ENCODE peak calls at places on chromosomes 13 and 19, in nine cellular contexts. P, L, J, E, O, Z, B, Y and U are unnamed samples.

GRCh38 chr13:23941216-23941615 is 43.9 kb upstream of the C1QTNF9B start:
- DNase-seq in E (no peak), O (no peak), Z (no peak), L (no peak), Y (peak; percentile 38), J (no peak), P (no peak), B (no peak), U (peak; percentile 83)

GRCh38 chr13:26500618-26501320 is 56.7 kb upstream of the WASF3 start:
- DNase-seq in O (no peak), P (no peak), E (no peak), Z (no peak), B (no peak), J (no peak), L (no peak), Y (no peak), U (no peak)

GRCh38 chr13:83125791-83126190 is 756.5 kb downstream of the SLITRK1 start:
- DNase-seq in L (no peak), Z (no peak), Y (no peak), P (no peak), J (no peak), B (no peak), E (no peak), O (no peak), U (no peak)

GRCh38 chr19:30227071-30227621 is 145.0 kb upstream of the ZNF536 start:
- DNase-seq in O (no peak), J (no peak), E (no peak), P (peak; percentile 67), B (no peak), Z (no peak), Y (no peak), L (no peak), U (peak; percentile 52)

GRCh38 chr13:94389544-94390351 is 89.7 kb downstream of the DCT start:
- DNase-seq in O (no peak), Y (no peak), L (no peak), Z (no peak), J (no peak), B (no peak), E (no peak), P (no peak), U (no peak)

GRCh38 chr13:21225841-21226581 is 49.6 kb downstream of the MRPL57 start:
- DNase-seq in P (no peak), Y (no peak), L (no peak), E (no peak), J (no peak), Z (no peak), O (no peak), B (no peak), U (no peak)

GRCh38 chr13:104024416-104025170 is 958.4 kb upstream of the SLC10A2 start:
- DNase-seq in Y (peak; percentile 72), B (no peak), L (no peak), O (no peak), E (peak; percentile 41), P (no peak), Z (no peak), J (no peak), U (no peak)

GRCh38 chr19:3801412-3802096 is 15.4 kb upstream of the MATK start:
- DNase-seq in L (no peak), B (no peak), Y (no peak), E (peak; percentile 5), J (peak; percentile 61), Z (no peak), P (peak; percentile 72), O (no peak), U (peak; percentile 37)

GRCh38 chr19:42246869-42247630 is 4.6 kb upstream of the GSK3A start:
- DNase-seq in Y (no peak), E (no peak), P (no peak), O (no peak), L (no peak), Z (no peak), J (no peak), B (no peak), U (no peak)

GRCh38 chr13:109331898-109332297 is 454.5 kb downstream of the IRS2 start:
- DNase-seq in J (no peak), L (no peak), Y (peak; percentile 87), E (peak; percentile 55), Z (no peak), P (no peak), B (no peak), O (no peak), U (no peak)

GRCh38 chr13:22926176-22927007 is 254.4 kb upstream of the SGCG start:
- DNase-seq in J (no peak), L (no peak), O (peak; percentile 77), Y (peak; percentile 70), Z (peak; percentile 87), E (peak; percentile 12), B (no peak), P (peak; percentile 27), U (peak; percentile 77)

GRCh38 chr13:77516342-77516789 is 19.1 kb upstream of the SCEL start:
- DNase-seq in L (no peak), E (peak; percentile 67), O (no peak), Z (no peak), P (no peak), Y (peak; percentile 54), J (no peak), B (no peak), U (peak; percentile 80)

GRCh38 chr13:64718116-64718515 is 2512.0 kb downstream of the PCDH9 start:
- DNase-seq in B (no peak), O (no peak), Z (no peak), Y (no peak), E (no peak), J (no peak), L (no peak), P (no peak), U (no peak)

GRCh38 chr19:1104452-1105216 is 840 bp downstream of the GPX4 start:
- DNase-seq in Z (peak; percentile 87), B (no peak), L (peak; percentile 54), O (peak; percentile 70), E (peak; percentile 46), Y (peak; percentile 70), P (peak; percentile 92), J (peak; percentile 70), U (peak; percentile 81)

GRCh38 chr13:112454648-112455334 is 78.6 kb downstream of the SPACA7 start:
- DNase-seq in B (no peak), P (no peak), L (no peak), O (no peak), J (no peak), E (no peak), Z (no peak), Y (no peak), U (no peak)

GRCh38 chr13:75357576-75358295 is 124.2 kb downstream of the TBC1D4 start:
- DNase-seq in O (no peak), J (peak; percentile 28), L (no peak), Z (no peak), Y (peak; percentile 68), E (peak; percentile 56), P (peak; percentile 77), B (no peak), U (peak; percentile 27)

GRCh38 chr13:44232729-44233128 is 140.9 kb upstream of the SERP2 start:
- DNase-seq in E (no peak), O (no peak), Z (no peak), J (no peak), L (no peak), B (no peak), P (no peak), Y (no peak), U (peak; percentile 29)
- H3K27ac ChIP-seq in E (no peak overlapping the region), O (peak overlapping the region; percentile 88), Z (no peak overlapping the region), J (no peak overlapping the region), L (peak overlapping the region; percentile 82), B (no peak overlapping the region), P (no peak overlapping the region), Y (no peak overlapping the region), U (no peak overlapping the region)

DNA sequence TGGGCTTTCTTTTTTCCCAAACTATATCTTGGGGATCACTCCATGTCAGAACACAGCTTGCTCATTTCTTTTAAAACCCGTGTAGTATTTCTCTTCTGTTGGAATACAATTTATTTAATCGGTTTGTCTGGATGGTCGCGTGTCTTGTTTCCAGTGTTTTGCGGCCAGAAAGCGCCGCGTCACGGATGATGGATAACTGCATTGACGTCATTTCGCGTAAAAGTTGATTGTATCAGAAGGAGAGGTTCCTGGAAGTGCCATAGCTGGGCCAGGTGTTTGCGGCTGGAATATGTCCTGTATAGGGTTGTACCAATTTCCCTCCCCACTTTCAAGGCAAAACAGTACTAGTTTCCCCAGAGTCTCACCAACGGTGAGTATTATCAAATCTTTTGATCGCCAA is 9.7 kb downstream of the ACTL9 start:
- DNase-seq in E (no peak), P (no peak), L (no peak), B (no peak), J (no peak), Z (no peak), Y (no peak), O (no peak), U (no peak)
- H3K27me3 ChIP-seq in E (no peaks in the 10 kb centered on the region), P (peaks cover 11% of the 10 kb centered on the region), L (peaks cover 58% of the 10 kb centered on the region), B (no peaks in the 10 kb centered on the region), J (no peaks in the 10 kb centered on the region), Z (no peaks in the 10 kb centered on the region), Y (no peaks in the 10 kb centered on the region), O (no peaks in the 10 kb centered on the region), U (no peaks in the 10 kb centered on the region)

GRCh38 chr19:18562086-18562485 is 4.4 kb downstream of the KXD1 start:
- DNase-seq in E (peak; percentile 47), J (no peak), O (peak; percentile 69), Z (peak; percentile 87), B (peak; percentile 38), P (no peak), L (no peak), Y (no peak), U (no peak)

GRCh38 chr19:18558595-18558994 is 925 bp downstream of the KXD1 start:
- DNase-seq in J (no peak), B (no peak), Y (no peak), L (no peak), P (no peak), Z (no peak), E (no peak), O (no peak), U (no peak)

GRCh38 chr19:18559685-18560084 is 2.0 kb downstream of the KXD1 start:
- DNase-seq in L (no peak), P (no peak), Z (no peak), Y (no peak), O (no peak), B (no peak), E (no peak), J (no peak), U (no peak)

GRCh38 chr19:18557474-18558201 is at the start of gene KXD1:
- DNase-seq in O (peak; percentile 98), J (peak; percentile 98), Y (peak; percentile 99), P (peak; percentile 94), Z (peak; percentile 99), L (peak; percentile 94), B (peak; percentile 94), E (peak; percentile 97), U (peak; percentile 99)

GRCh38 chr19:18558202-18558555 is 509 bp downstream of the KXD1 start:
- DNase-seq in O (no peak), Y (no peak), Z (no peak), J (no peak), E (no peak), B (no peak), L (no peak), P (no peak), U (no peak)
- H3K27ac ChIP-seq in O (peak overlapping the region; percentile 96), Y (peak overlapping the region; percentile 95), Z (peak overlapping the region; percentile 96), J (peak overlapping the region; percentile 96), E (peak overlapping the region; percentile 65), B (peak overlapping the region; percentile 99), L (peak overlapping the region; percentile 78), P (no peak overlapping the region), U (peak overlapping the region; percentile 95)

DNA sequence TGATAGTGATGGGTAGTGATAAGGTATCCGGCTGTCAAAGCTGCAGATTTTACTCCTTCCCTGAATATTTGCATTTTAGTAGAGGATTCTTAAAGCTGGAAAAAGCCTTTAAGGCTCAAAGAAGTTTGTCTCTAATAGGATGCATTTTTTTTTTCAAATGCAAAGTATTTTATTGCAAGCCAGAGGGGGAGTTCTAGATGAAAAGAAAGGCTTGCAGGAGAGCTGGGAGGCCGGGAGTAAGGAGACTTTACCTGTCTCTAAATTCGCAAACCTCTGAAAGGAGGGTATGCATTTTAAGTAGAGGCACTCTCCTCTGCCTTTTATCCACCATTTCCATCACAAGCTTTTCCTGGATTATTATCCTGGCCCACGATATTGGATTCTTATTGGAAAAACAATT is 100.6 kb upstream of the FNDC3A start:
- DNase-seq in Y (no peak), P (no peak), O (no peak), E (no peak), J (no peak), B (no peak), Z (no peak), L (no peak), U (no peak)
- H3K27me3 ChIP-seq in Y (peaks cover 22% of the 10 kb centered on the region), P (peaks cover 46% of the 10 kb centered on the region), O (no peaks in the 10 kb centered on the region), E (peaks cover 9% of the 10 kb centered on the region), J (no peaks in the 10 kb centered on the region), B (no peaks in the 10 kb centered on the region), Z (no peaks in the 10 kb centered on the region), L (no peaks in the 10 kb centered on the region), U (no peaks in the 10 kb centered on the region)